ENCODE peak calls at places on chromosomes 11 and 22, in eight cellular contexts. One of them, this sample, is unnamed.

GRCh38 chr22:35155403-35156025 is 89.6 kb downstream of the ISX start:
- DNase-seq in EH: no peak
- DNase-seq in NCI-H1105 treated with DMSO at 0.1 percent for 48 hours: no peak
- DNase-seq in NCI-H1436 treated with DMSO at 0.1 percent for 48 hours: no peak
- DNase-seq in HEK293T: no peak
- DNase-seq in posterior vena cava: peak; percentile 13
- DNase-seq in activated CD4-positive, alpha-beta T cell treated with anti-CD3 and anti-CD28 coated beads, Interleukin-2, amount 10 ng/mL, durations not matched to agents 7 days and 5 days: no peak
- DNase-seq in T-helper 2 cell: no peak
- DNase-seq in this sample: no peak

GRCh38 chr11:91960770-91961169 is 263.8 kb upstream of the FAT3 start:
- DNase-seq in HEK293T: no peak
- DNase-seq in NCI-H1436 treated with DMSO at 0.1 percent for 48 hours: no peak
- DNase-seq in T-helper 2 cell: no peak
- DNase-seq in EH: no peak
- DNase-seq in posterior vena cava: no peak
- DNase-seq in NCI-H1105 treated with DMSO at 0.1 percent for 48 hours: no peak
- DNase-seq in activated CD4-positive, alpha-beta T cell treated with anti-CD3 and anti-CD28 coated beads, Interleukin-2, amount 10 ng/mL, durations not matched to agents 7 days and 5 days: no peak
- DNase-seq in this sample: no peak

GRCh38 chr11:47688986-47689385 is 26.2 kb downstream of the AGBL2 start:
- DNase-seq in HEK293T: no peak
- DNase-seq in T-helper 2 cell: no peak
- DNase-seq in activated CD4-positive, alpha-beta T cell treated with anti-CD3 and anti-CD28 coated beads, Interleukin-2, amount 10 ng/mL, durations not matched to agents 7 days and 5 days: no peak
- DNase-seq in NCI-H1436 treated with DMSO at 0.1 percent for 48 hours: no peak
- DNase-seq in posterior vena cava: no peak
- DNase-seq in EH: no peak
- DNase-seq in NCI-H1105 treated with DMSO at 0.1 percent for 48 hours: no peak
- DNase-seq in this sample: no peak

GRCh38 chr11:104060004-104060403 is 23.6 kb downstream of the DDI1 start:
- DNase-seq in NCI-H1105 treated with DMSO at 0.1 percent for 48 hours: no peak
- DNase-seq in posterior vena cava: no peak
- DNase-seq in EH: no peak
- DNase-seq in NCI-H1436 treated with DMSO at 0.1 percent for 48 hours: no peak
- DNase-seq in T-helper 2 cell: no peak
- DNase-seq in HEK293T: no peak
- DNase-seq in activated CD4-positive, alpha-beta T cell treated with anti-CD3 and anti-CD28 coated beads, Interleukin-2, amount 10 ng/mL, durations not matched to agents 7 days and 5 days: no peak
- DNase-seq in this sample: no peak

GRCh38 chr11:60926500-60926899 is 2.2 kb downstream of the TMEM132A start:
- DNase-seq in NCI-H1105 treated with DMSO at 0.1 percent for 48 hours: no peak
- DNase-seq in activated CD4-positive, alpha-beta T cell treated with anti-CD3 and anti-CD28 coated beads, Interleukin-2, amount 10 ng/mL, durations not matched to agents 7 days and 5 days: no peak
- DNase-seq in NCI-H1436 treated with DMSO at 0.1 percent for 48 hours: no peak
- DNase-seq in HEK293T: no peak
- DNase-seq in posterior vena cava: no peak
- DNase-seq in T-helper 2 cell: no peak
- DNase-seq in EH: no peak
- DNase-seq in this sample: no peak

GRCh38 chr11:31824791-31825452 is 13.8 kb upstream of the PAX6 start:
- DNase-seq in NCI-H1105 treated with DMSO at 0.1 percent for 48 hours: no peak
- DNase-seq in NCI-H1436 treated with DMSO at 0.1 percent for 48 hours: no peak
- DNase-seq in posterior vena cava: no peak
- DNase-seq in activated CD4-positive, alpha-beta T cell treated with anti-CD3 and anti-CD28 coated beads, Interleukin-2, amount 10 ng/mL, durations not matched to agents 7 days and 5 days: no peak
- DNase-seq in T-helper 2 cell: no peak
- DNase-seq in EH: no peak
- DNase-seq in HEK293T: no peak
- DNase-seq in this sample: no peak

GRCh38 chr22:24337894-24338645 is 67.4 kb downstream of the SPECC1L start:
- DNase-seq in NCI-H1436 treated with DMSO at 0.1 percent for 48 hours: no peak
- DNase-seq in activated CD4-positive, alpha-beta T cell treated with anti-CD3 and anti-CD28 coated beads, Interleukin-2, amount 10 ng/mL, durations not matched to agents 7 days and 5 days: no peak
- DNase-seq in HEK293T: no peak
- DNase-seq in EH: no peak
- DNase-seq in NCI-H1105 treated with DMSO at 0.1 percent for 48 hours: no peak
- DNase-seq in posterior vena cava: no peak
- DNase-seq in T-helper 2 cell: no peak
- DNase-seq in this sample: no peak

GRCh38 chr22:17728786-17729185 is 45.5 kb downstream of the BID start:
- DNase-seq in T-helper 2 cell: no peak
- DNase-seq in HEK293T: no peak
- DNase-seq in activated CD4-positive, alpha-beta T cell treated with anti-CD3 and anti-CD28 coated beads, Interleukin-2, amount 10 ng/mL, durations not matched to agents 7 days and 5 days: no peak
- DNase-seq in NCI-H1436 treated with DMSO at 0.1 percent for 48 hours: no peak
- DNase-seq in posterior vena cava: no peak
- DNase-seq in NCI-H1105 treated with DMSO at 0.1 percent for 48 hours: no peak
- DNase-seq in EH: no peak
- DNase-seq in this sample: no peak

GRCh38 chr22:45999379-45999971 is 22.5 kb upstream of the WNT7B start:
- DNase-seq in NCI-H1436 treated with DMSO at 0.1 percent for 48 hours: no peak
- DNase-seq in posterior vena cava: peak; percentile 60
- DNase-seq in activated CD4-positive, alpha-beta T cell treated with anti-CD3 and anti-CD28 coated beads, Interleukin-2, amount 10 ng/mL, durations not matched to agents 7 days and 5 days: no peak
- DNase-seq in EH: no peak
- DNase-seq in HEK293T: no peak
- DNase-seq in NCI-H1105 treated with DMSO at 0.1 percent for 48 hours: peak; percentile 34
- DNase-seq in T-helper 2 cell: no peak
- DNase-seq in this sample: no peak

GRCh38 chr11:122893131-122893530 is 10.6 kb downstream of the JHY start:
- DNase-seq in NCI-H1105 treated with DMSO at 0.1 percent for 48 hours: no peak
- DNase-seq in T-helper 2 cell: no peak
- DNase-seq in HEK293T: no peak
- DNase-seq in activated CD4-positive, alpha-beta T cell treated with anti-CD3 and anti-CD28 coated beads, Interleukin-2, amount 10 ng/mL, durations not matched to agents 7 days and 5 days: no peak
- DNase-seq in NCI-H1436 treated with DMSO at 0.1 percent for 48 hours: no peak
- DNase-seq in posterior vena cava: no peak
- DNase-seq in EH: no peak
- DNase-seq in this sample: no peak

GRCh38 chr11:102553835-102554282 is 23.3 kb upstream of the MMP7 start:
- DNase-seq in HEK293T: no peak
- DNase-seq in T-helper 2 cell: no peak
- DNase-seq in EH: no peak
- DNase-seq in NCI-H1436 treated with DMSO at 0.1 percent for 48 hours: no peak
- DNase-seq in posterior vena cava: no peak
- DNase-seq in activated CD4-positive, alpha-beta T cell treated with anti-CD3 and anti-CD28 coated beads, Interleukin-2, amount 10 ng/mL, durations not matched to agents 7 days and 5 days: no peak
- DNase-seq in NCI-H1105 treated with DMSO at 0.1 percent for 48 hours: no peak
- DNase-seq in this sample: no peak

GRCh38 chr11:59197990-59198389 is 14.7 kb downstream of the MPEG1 start:
- DNase-seq in posterior vena cava: peak; percentile 92
- DNase-seq in HEK293T: no peak
- DNase-seq in NCI-H1105 treated with DMSO at 0.1 percent for 48 hours: peak; percentile 72
- DNase-seq in activated CD4-positive, alpha-beta T cell treated with anti-CD3 and anti-CD28 coated beads, Interleukin-2, amount 10 ng/mL, durations not matched to agents 7 days and 5 days: no peak
- DNase-seq in NCI-H1436 treated with DMSO at 0.1 percent for 48 hours: no peak
- DNase-seq in EH: peak; percentile 59
- DNase-seq in T-helper 2 cell: no peak
- DNase-seq in this sample: no peak

GRCh38 chr22:36385491-36386350 is 2.0 kb downstream of the MYH9 start:
- DNase-seq in EH: peak; percentile 70
- DNase-seq in HEK293T: no peak
- DNase-seq in T-helper 2 cell: no peak
- DNase-seq in NCI-H1436 treated with DMSO at 0.1 percent for 48 hours: peak; percentile 60
- DNase-seq in NCI-H1105 treated with DMSO at 0.1 percent for 48 hours: peak; percentile 92
- DNase-seq in activated CD4-positive, alpha-beta T cell treated with anti-CD3 and anti-CD28 coated beads, Interleukin-2, amount 10 ng/mL, durations not matched to agents 7 days and 5 days: peak; percentile 40
- DNase-seq in posterior vena cava: no peak
- DNase-seq in this sample: peak; percentile 91

GRCh38 chr11:44622190-44622650 is 56.8 kb downstream of the CD82 start:
- DNase-seq in T-helper 2 cell: no peak
- DNase-seq in HEK293T: no peak
- DNase-seq in activated CD4-positive, alpha-beta T cell treated with anti-CD3 and anti-CD28 coated beads, Interleukin-2, amount 10 ng/mL, durations not matched to agents 7 days and 5 days: peak; percentile 3
- DNase-seq in posterior vena cava: peak; percentile 58
- DNase-seq in NCI-H1105 treated with DMSO at 0.1 percent for 48 hours: no peak
- DNase-seq in EH: no peak
- DNase-seq in NCI-H1436 treated with DMSO at 0.1 percent for 48 hours: no peak
- DNase-seq in this sample: no peak

GRCh38 chr11:130442728-130443127 is 5.7 kb upstream of the ADAMTS15 start:
- DNase-seq in posterior vena cava: no peak
- DNase-seq in activated CD4-positive, alpha-beta T cell treated with anti-CD3 and anti-CD28 coated beads, Interleukin-2, amount 10 ng/mL, durations not matched to agents 7 days and 5 days: no peak
- DNase-seq in NCI-H1105 treated with DMSO at 0.1 percent for 48 hours: no peak
- DNase-seq in EH: peak; percentile 71
- DNase-seq in T-helper 2 cell: no peak
- DNase-seq in NCI-H1436 treated with DMSO at 0.1 percent for 48 hours: no peak
- DNase-seq in HEK293T: no peak
- DNase-seq in this sample: no peak

GRCh38 chr11:92225206-92225562 is 566 bp downstream of the FAT3 start:
- DNase-seq in NCI-H1436 treated with DMSO at 0.1 percent for 48 hours: no peak
- DNase-seq in HEK293T: peak; percentile 21
- DNase-seq in activated CD4-positive, alpha-beta T cell treated with anti-CD3 and anti-CD28 coated beads, Interleukin-2, amount 10 ng/mL, durations not matched to agents 7 days and 5 days: no peak
- DNase-seq in EH: no peak
- DNase-seq in T-helper 2 cell: no peak
- DNase-seq in NCI-H1105 treated with DMSO at 0.1 percent for 48 hours: peak; percentile 66
- DNase-seq in posterior vena cava: peak; percentile 73
- DNase-seq in this sample: no peak

GRCh38 chr11:47247502-47247901 is 1.1 kb downstream of the ACP2 start:
- DNase-seq in NCI-H1436 treated with DMSO at 0.1 percent for 48 hours: no peak
- DNase-seq in EH: no peak
- DNase-seq in HEK293T: no peak
- DNase-seq in activated CD4-positive, alpha-beta T cell treated with anti-CD3 and anti-CD28 coated beads, Interleukin-2, amount 10 ng/mL, durations not matched to agents 7 days and 5 days: no peak
- DNase-seq in posterior vena cava: no peak
- DNase-seq in T-helper 2 cell: no peak
- DNase-seq in NCI-H1105 treated with DMSO at 0.1 percent for 48 hours: no peak
- DNase-seq in this sample: no peak

GRCh38 chr11:46920709-46921108 is 2.4 kb upstream of the LRP4 start:
- DNase-seq in NCI-H1105 treated with DMSO at 0.1 percent for 48 hours: no peak
- DNase-seq in EH: peak; percentile 99
- DNase-seq in HEK293T: no peak
- DNase-seq in posterior vena cava: peak; percentile 87
- DNase-seq in activated CD4-positive, alpha-beta T cell treated with anti-CD3 and anti-CD28 coated beads, Interleukin-2, amount 10 ng/mL, durations not matched to agents 7 days and 5 days: no peak
- DNase-seq in T-helper 2 cell: no peak
- DNase-seq in NCI-H1436 treated with DMSO at 0.1 percent for 48 hours: no peak
- DNase-seq in this sample: peak; percentile 99